ENCODE peak calls at places on chromosomes 16 and 17, in four cellular contexts. One of them, this sample, is unnamed.

GRCh38 chr16:55418586-55418985 is 60.4 kb upstream of the MMP2 start:
- DNase-seq in gastrocnemius medialis: no peak
- DNase-seq in progenitor cell of endocrine pancreas: peak
- DNase-seq in COR-L47: no peak
- DNase-seq in this sample: no peak

GRCh38 chr17:75785016-75785769 is 587 bp downstream of the UNK start:
- DNase-seq in gastrocnemius medialis: peak
- DNase-seq in progenitor cell of endocrine pancreas: peak
- DNase-seq in COR-L47: peak
- DNase-seq in this sample: peak

GRCh38 chr17:81576621-81577277 is 24.6 kb upstream of the FAAP100 start:
- DNase-seq in gastrocnemius medialis: no peak
- DNase-seq in progenitor cell of endocrine pancreas: no peak
- DNase-seq in COR-L47: peak
- DNase-seq in this sample: peak

GRCh38 chr16:80569440-80570105 is 28.8 kb downstream of the DYNLRB2 start:
- DNase-seq in gastrocnemius medialis: no peak
- DNase-seq in progenitor cell of endocrine pancreas: no peak
- DNase-seq in COR-L47: no peak
- DNase-seq in this sample: peak

GRCh38 chr16:5235119-5235518 is 137.5 kb upstream of the EEF2KMT start:
- DNase-seq in gastrocnemius medialis: no peak
- DNase-seq in progenitor cell of endocrine pancreas: no peak
- DNase-seq in COR-L47: no peak
- DNase-seq in this sample: no peak

GRCh38 chr17:57442914-57443571 is 186.7 kb downstream of the MSI2 start:
- DNase-seq in gastrocnemius medialis: peak
- DNase-seq in progenitor cell of endocrine pancreas: no peak
- DNase-seq in COR-L47: no peak
- DNase-seq in this sample: no peak

GRCh38 chr16:64089697-64090096 is 1032.2 kb downstream of the CDH11 start:
- DNase-seq in gastrocnemius medialis: no peak
- DNase-seq in progenitor cell of endocrine pancreas: no peak
- DNase-seq in COR-L47: no peak
- DNase-seq in this sample: no peak

GRCh38 chr17:55421179-55421934 is at the start of gene MMD:
- DNase-seq in gastrocnemius medialis: peak
- DNase-seq in progenitor cell of endocrine pancreas: no peak
- DNase-seq in COR-L47: no peak
- DNase-seq in this sample: no peak

GRCh38 chr17:79033046-79033616 is 9.2 kb downstream of the C1QTNF1 start:
- DNase-seq in gastrocnemius medialis: no peak
- DNase-seq in progenitor cell of endocrine pancreas: no peak
- DNase-seq in COR-L47: no peak
- DNase-seq in this sample: no peak

GRCh38 chr16:30876867-30877266 is 17.0 kb downstream of the BCL7C start:
- DNase-seq in gastrocnemius medialis: no peak
- DNase-seq in progenitor cell of endocrine pancreas: no peak
- DNase-seq in COR-L47: no peak
- DNase-seq in this sample: no peak

This sample was measured in RCC 7860.